ENCODE peak calls at places on chromosomes 6 and 20, in ten cellular contexts. Z is stomach; M is vagina; R is heart left ventricle; T is CD8-positive, alpha-beta T cell; O is heart right ventricle; V is astrocyte of the spinal cord; P is Caco-2; A is fibroblast of pulmonary artery; U is lower leg skin. E is an unnamed sample.

GRCh38 chr6:151269318-151269995 is 29.7 kb downstream of the AKAP12 start:
- DNase-seq in Z (no peak), M (no peak), R (no peak), T (no peak), O (no peak), V (no peak), P (no peak), A (peak), U (no peak), E (no peak)

GRCh38 chr20:35451295-35451694 is 4.1 kb upstream of the CEP250 start:
- DNase-seq in Z (no peak), M (no peak), R (no peak), T (no peak), O (no peak), V (no peak), P (no peak), A (no peak), U (no peak), E (no peak)

GRCh38 chr6:37602360-37602759 is 95.3 kb downstream of the MDGA1 start:
- DNase-seq in Z (no peak), M (no peak), R (no peak), T (no peak), O (no peak), V (no peak), P (no peak), A (peak), U (no peak), E (no peak)

GRCh38 chr6:71393471-71393870 is 104.9 kb downstream of the OGFRL1 start:
- DNase-seq in Z (no peak), M (no peak), R (no peak), T (no peak), O (no peak), V (peak), P (no peak), A (peak), U (no peak), E (no peak)

GRCh38 chr6:21208796-21209186 is 384.8 kb upstream of the SOX4 start:
- DNase-seq in Z (no peak), M (no peak), R (no peak), T (no peak), O (no peak), V (no peak), P (no peak), A (no peak), U (no peak), E (peak)

GRCh38 chr6:16731503-16732018 is 29.7 kb downstream of the ATXN1 start:
- DNase-seq in Z (no peak), M (no peak), R (no peak), T (peak), O (no peak), V (no peak), P (no peak), A (no peak), U (no peak), E (no peak)

GRCh38 chr6:37004044-37004984 is 1.1 kb upstream of the FGD2 start:
- DNase-seq in Z (no peak), M (no peak), R (no peak), T (no peak), O (no peak), V (no peak), P (no peak), A (no peak), U (no peak), E (no peak)

GRCh38 chr6:31776961-31777666 is at the start of gene VWA7:
- DNase-seq in Z (peak), M (peak), R (peak), T (peak), O (peak), V (peak), P (peak), A (peak), U (peak), E (peak)

GRCh38 chr6:117266267-117266797 is 974 bp downstream of the VGLL2 start:
- DNase-seq in Z (no peak), M (no peak), R (no peak), T (no peak), O (no peak), V (no peak), P (no peak), A (no peak), U (no peak), E (no peak)

GRCh38 chr6:142275146-142276006 is 26.4 kb upstream of the ADGRG6 start:
- DNase-seq in Z (no peak), M (no peak), R (no peak), T (no peak), O (no peak), V (peak), P (no peak), A (peak), U (no peak), E (no peak)

GRCh38 chr20:56005389-56005715 is at the start of gene CBLN4:
- DNase-seq in Z (no peak), M (no peak), R (no peak), T (no peak), O (no peak), V (no peak), P (no peak), A (no peak), U (no peak), E (no peak)

GRCh38 chr6:87742106-87742505 is 40.1 kb upstream of the AKIRIN2 start:
- DNase-seq in Z (no peak), M (no peak), R (no peak), T (peak), O (no peak), V (no peak), P (no peak), A (no peak), U (no peak), E (no peak)

GRCh38 chr20:41366546-41367392 is at the start of gene EMILIN3:
- DNase-seq in Z (no peak), M (no peak), R (no peak), T (no peak), O (no peak), V (no peak), P (peak), A (no peak), U (no peak), E (no peak)
- H3K4me3 ChIP-seq in Z (peak), M (peak), R (peak), T (no peak), O (peak), V (no peak), P (peak), A (no peak), U (no peak), E (no peak)

GRCh38 chr6:43308990-43309477 is 408 bp upstream of the CRIP3 start:
- DNase-seq in Z (no peak), M (no peak), R (no peak), T (no peak), O (no peak), V (no peak), P (no peak), A (no peak), U (no peak), E (no peak)

GRCh38 chr6:43313813-43314212 is 5.2 kb upstream of the CRIP3 start:
- DNase-seq in Z (no peak), M (no peak), R (no peak), T (no peak), O (no peak), V (no peak), P (no peak), A (no peak), U (no peak), E (no peak)

GRCh38 chr6:43310137-43310536 is 1.5 kb upstream of the CRIP3 start:
- DNase-seq in Z (no peak), M (no peak), R (no peak), T (no peak), O (no peak), V (no peak), P (no peak), A (no peak), U (no peak), E (no peak)

GRCh38 chr6:43310624-43311023 is 2.0 kb upstream of the CRIP3 start:
- DNase-seq in Z (no peak), M (no peak), R (no peak), T (no peak), O (no peak), V (no peak), P (no peak), A (no peak), U (no peak), E (peak)

DNA sequence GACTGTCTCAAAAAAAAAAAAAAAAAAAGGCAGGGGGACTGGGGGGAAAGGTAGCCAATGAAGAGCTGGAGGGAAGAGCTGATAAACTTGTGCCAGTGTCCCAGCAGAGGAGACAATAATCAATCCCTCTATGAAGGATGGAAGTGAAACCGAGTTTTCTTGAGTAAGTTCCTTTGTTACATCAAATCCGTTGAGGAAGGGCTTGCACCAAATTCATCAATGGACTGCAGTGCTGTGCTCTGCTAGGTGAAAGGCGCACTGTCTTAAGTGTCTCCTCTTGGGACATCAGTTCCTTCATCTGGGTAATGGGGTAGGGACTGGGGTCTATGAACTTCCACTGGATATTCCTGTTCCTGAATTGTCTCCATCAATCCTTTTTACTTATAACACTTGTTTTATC is 3.1 kb upstream of the CRIP3 start:
- DNase-seq in Z (no peak), M (no peak), R (no peak), T (no peak), O (no peak), V (no peak), P (no peak), A (no peak), U (no peak), E (peak)
- TF ChIP-seq CTCF in Z (no peak), M (no peak), R (no peak), T (no peak), O (no peak), V (no peak), P (no peak), A (no peak), U (no peak), E (no peak)

GRCh38 chr6:158908596-158908995 is 89.4 kb upstream of the EZR start:
- DNase-seq in Z (peak), M (no peak), R (no peak), T (no peak), O (no peak), V (no peak), P (no peak), A (no peak), U (peak), E (no peak)

GRCh38 chr6:158909938-158910337 is 90.1 kb downstream of the RSPH3 start:
- DNase-seq in Z (no peak), M (no peak), R (no peak), T (no peak), O (no peak), V (peak), P (no peak), A (no peak), U (peak), E (no peak)

GRCh38 chr6:158911746-158912158 is 88.2 kb downstream of the RSPH3 start:
- DNase-seq in Z (peak), M (no peak), R (no peak), T (peak), O (no peak), V (no peak), P (no peak), A (no peak), U (peak), E (no peak)

GRCh38 chr6:158912591-158912990 is 87.4 kb downstream of the RSPH3 start:
- DNase-seq in Z (no peak), M (no peak), R (no peak), T (no peak), O (no peak), V (no peak), P (no peak), A (no peak), U (peak), E (no peak)

GRCh38 chr6:158910484-158911075 is 89.4 kb downstream of the RSPH3 start:
- DNase-seq in Z (peak), M (no peak), R (no peak), T (peak), O (no peak), V (peak), P (peak), A (no peak), U (peak), E (no peak)
- H3K4me3 ChIP-seq in Z (peak), M (peak), R (no peak), T (peak), O (no peak), V (no peak), P (peak), A (no peak), U (no peak), E (no peak)

GRCh38 chr6:140427842-140428241 is 1053.4 kb upstream of the CITED2 start:
- DNase-seq in Z (no peak), M (no peak), R (no peak), T (no peak), O (no peak), V (no peak), P (peak), A (no peak), U (no peak), E (peak)
- TF ChIP-seq CTCF in Z (no peak), M (no peak), R (no peak), T (no peak), O (no peak), V (no peak), P (no peak), A (peak), U (no peak), E (no peak)

GRCh38 chr6:125307150-125307838 is 5.5 kb upstream of the HDDC2 start:
- DNase-seq in Z (no peak), M (no peak), R (no peak), T (no peak), O (no peak), V (no peak), P (peak), A (peak), U (no peak), E (no peak)
- H3K4me3 ChIP-seq in Z (no peak), M (no peak), R (no peak), T (no peak), O (no peak), V (no peak), P (no peak), A (no peak), U (no peak), E (no peak)

DNA sequence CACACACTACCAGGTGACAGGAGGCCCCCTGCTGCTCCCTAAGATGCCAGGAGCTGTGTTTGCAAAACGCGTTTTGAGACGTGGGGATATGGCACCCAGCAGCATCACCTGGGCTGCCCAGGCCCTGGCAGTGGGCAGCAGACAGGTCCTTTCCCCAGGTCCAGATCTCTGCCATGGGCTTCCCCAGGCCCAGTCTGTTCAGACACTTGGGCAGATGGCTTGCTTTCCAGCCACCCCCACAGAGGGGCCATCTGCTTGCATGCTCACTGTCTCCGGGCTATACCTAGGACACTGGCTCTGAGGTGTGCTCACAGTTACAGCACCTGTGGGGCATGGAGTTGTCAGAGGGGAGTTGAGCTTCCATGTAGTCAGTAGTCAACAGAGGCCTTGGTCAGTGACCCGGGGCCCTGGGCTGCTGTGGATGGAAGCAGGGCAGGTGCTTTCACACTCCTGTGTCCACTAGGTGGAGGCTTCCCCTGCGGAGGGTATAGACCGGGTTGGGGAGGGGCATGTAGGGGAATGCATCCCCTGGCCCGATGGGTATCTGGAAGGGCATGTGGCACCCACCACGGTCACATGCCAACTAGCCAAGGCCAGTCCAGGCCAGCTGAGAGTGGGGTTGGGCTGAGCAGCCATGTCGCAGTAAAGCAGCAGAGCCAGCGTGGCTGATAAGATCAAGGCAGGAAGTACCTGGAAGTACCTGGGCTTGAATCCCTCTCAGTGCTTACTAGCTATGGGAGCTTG is 185.4 kb upstream of the SLC24A3 start:
- DNase-seq in Z (no peak), M (peak), R (no peak), T (no peak), O (no peak), V (no peak), P (peak), A (no peak), U (peak), E (no peak)
- TF ChIP-seq CTCF in Z (no peak), M (no peak), R (no peak), T (no peak), O (no peak), V (no peak), P (peak), A (no peak), U (no peak), E (no peak)

DNA sequence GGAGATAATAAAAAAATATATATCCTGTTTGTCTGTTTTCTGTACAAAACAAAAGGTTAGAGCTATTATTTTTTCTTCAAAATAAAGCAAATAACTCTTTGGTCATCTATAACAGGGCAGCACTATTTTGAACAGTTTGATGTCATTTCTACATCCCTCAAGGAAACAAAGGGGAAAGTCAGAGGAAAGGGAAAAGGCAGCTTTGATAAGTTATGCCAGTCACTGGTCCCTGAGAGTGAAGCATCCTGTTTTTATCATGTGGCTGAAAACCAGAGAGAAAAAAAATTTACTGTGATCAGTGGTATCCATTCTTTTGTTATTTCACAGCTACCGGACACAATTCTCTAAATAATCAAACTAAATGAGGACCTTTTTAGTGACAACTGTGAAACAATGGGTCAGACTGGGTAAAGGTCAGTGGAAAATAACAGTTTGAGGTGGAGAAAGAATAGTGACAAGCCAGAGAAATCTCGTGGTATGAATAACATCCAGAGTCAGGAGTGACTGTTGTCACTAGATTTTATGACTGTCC is 356.0 kb downstream of the HDGFL1 start:
- DNase-seq in Z (no peak), M (no peak), R (no peak), T (no peak), O (no peak), V (no peak), P (no peak), A (no peak), U (no peak), E (no peak)
- H3K4me3 ChIP-seq in Z (no peak), M (no peak), R (no peak), T (no peak), O (no peak), V (no peak), P (no peak), A (no peak), U (no peak), E (no peak)

GRCh38 chr6:43859213-43859612 is 89.2 kb downstream of the VEGFA start:
- DNase-seq in Z (no peak), M (no peak), R (no peak), T (no peak), O (no peak), V (no peak), P (no peak), A (no peak), U (no peak), E (no peak)

GRCh38 chr6:43855247-43855646 is 85.2 kb downstream of the VEGFA start:
- DNase-seq in Z (no peak), M (no peak), R (no peak), T (no peak), O (no peak), V (no peak), P (no peak), A (no peak), U (no peak), E (peak)

GRCh38 chr6:43858161-43859153 is 88.4 kb downstream of the VEGFA start:
- DNase-seq in Z (no peak), M (no peak), R (no peak), T (no peak), O (no peak), V (no peak), P (no peak), A (no peak), U (no peak), E (no peak)

GRCh38 chr6:43853066-43853650 is 83.1 kb downstream of the VEGFA start:
- DNase-seq in Z (no peak), M (no peak), R (no peak), T (no peak), O (no peak), V (no peak), P (peak), A (no peak), U (no peak), E (no peak)

GRCh38 chr6:43856005-43856765 is 86.2 kb downstream of the VEGFA start:
- DNase-seq in Z (peak), M (no peak), R (no peak), T (no peak), O (peak), V (peak), P (peak), A (peak), U (no peak), E (peak)
- TF ChIP-seq CTCF in Z (peak), M (no peak), R (peak), T (no peak), O (peak), V (peak), P (peak), A (peak), U (no peak), E (no peak)